ENCODE peak calls at places on chromosomes 12 and 14, in ten cellular contexts. Y is osteocyte, F is left ventricle myocardium inferior, H is B cell, N is PC-9, C is heart right ventricle, Q is WTC11, E is HFFc6, T is neural crest cell, O is lower leg skin. K is an unnamed sample.

GRCh38 chr12:111532741-111533140 is 66.4 kb downstream of the ATXN2 start:
- DNase-seq in F (no peak), H (no peak), T (no peak), O (no peak), Y (no peak), C (no peak), E (no peak), Q (no peak), N (peak; percentile 9), K (no peak)

GRCh38 chr12:117125275-117125613 is 26.0 kb upstream of the TESC start:
- DNase-seq in F (no peak), O (no peak), Y (no peak), E (peak; percentile 39), Q (no peak), T (no peak), N (no peak), H (no peak), C (no peak), K (no peak)

GRCh38 chr14:101604228-101604934 is 43.1 kb downstream of the DIO3 start:
- DNase-seq in E (no peak), F (peak; percentile 4), N (no peak), Y (peak; percentile 77), O (no peak), Q (no peak), H (no peak), C (no peak), T (no peak), K (no peak)

GRCh38 chr12:101564912-101565311 is 29.9 kb upstream of the MYBPC1 start:
- DNase-seq in O (no peak), H (no peak), Y (no peak), F (no peak), E (no peak), C (no peak), T (no peak), N (no peak), Q (peak; percentile 17), K (no peak)

GRCh38 chr12:18153826-18154225 is 63.8 kb upstream of the RERGL start:
- DNase-seq in O (no peak), Y (no peak), Q (no peak), C (no peak), F (no peak), T (no peak), N (no peak), E (no peak), H (no peak), K (no peak)

GRCh38 chr14:98578204-98578603 is 693.8 kb downstream of the BCL11B start:
- DNase-seq in F (no peak), T (no peak), N (no peak), Q (no peak), O (no peak), H (no peak), E (peak; percentile 25), C (no peak), Y (no peak), K (no peak)

GRCh38 chr12:66210840-66211239 is 21.8 kb downstream of the IRAK3 start:
- DNase-seq in Y (no peak), T (no peak), N (no peak), O (no peak), Q (no peak), C (no peak), F (no peak), E (no peak), H (no peak), K (no peak)

GRCh38 chr12:38919191-38919590 is 13.8 kb upstream of the CPNE8 start:
- DNase-seq in Q (no peak), C (no peak), E (no peak), Y (no peak), T (no peak), N (no peak), H (no peak), O (no peak), F (no peak), K (no peak)

GRCh38 chr12:54029529-54030441 is 1.5 kb downstream of the HOXC6 start:
- DNase-seq in Y (no peak), T (no peak), F (no peak), Q (no peak), C (no peak), H (no peak), O (no peak), N (no peak), E (no peak), K (no peak)

GRCh38 chr14:21960636-21961035 is 287.0 kb upstream of the OR4E1 start:
- DNase-seq in F (no peak), H (no peak), N (no peak), C (no peak), Y (no peak), Q (no peak), O (no peak), E (no peak), T (no peak), K (no peak)

DNA sequence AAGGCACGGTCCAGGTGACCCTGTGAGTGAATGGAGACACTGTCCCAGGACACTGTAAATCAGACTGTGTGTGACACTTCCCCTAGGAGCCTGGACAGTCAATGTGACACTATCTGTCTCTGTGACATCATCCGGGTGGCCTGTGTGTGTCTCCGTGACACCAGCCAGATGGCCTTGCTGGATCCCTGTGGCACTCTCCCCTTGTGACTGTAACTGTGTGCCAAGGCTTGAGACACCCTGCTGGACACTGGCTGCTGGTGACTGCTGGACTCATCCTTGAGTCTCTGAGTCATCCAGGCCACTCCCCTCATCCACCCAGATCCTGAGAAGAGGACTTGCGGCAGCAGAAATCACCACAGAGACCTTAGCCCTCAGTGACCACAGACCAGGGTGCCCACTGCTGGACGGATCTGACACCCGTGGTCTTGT is 51.6 kb downstream of the MVK start:
- DNase-seq in T (no peak), N (peak; percentile 15), H (no peak), Q (no peak), O (peak; percentile 67), E (peak; percentile 42), C (peak; percentile 40), F (peak; percentile 19), Y (no peak), K (no peak)
- TF ChIP-seq CTCF in T (no peak), N (no peak), H (no peak), Q (no peak), O (no peak), E (peak; percentile 51), C (no peak), F (no peak), Y (no peak), K (no peak)

GRCh38 chr14:104130974-104131651 is 7.3 kb upstream of the KIF26A start:
- DNase-seq in C (peak; percentile 69), N (peak; percentile 45), O (no peak), F (peak; percentile 66), Y (no peak), H (no peak), Q (peak; percentile 46), E (peak; percentile 15), T (no peak), K (peak; percentile 64)
- TF ChIP-seq CTCF in C (peak; percentile 68), N (peak; percentile 90), O (no peak), F (peak; percentile 75), Y (peak; percentile 61), H (no peak), Q (peak; percentile 59), E (peak; percentile 80), T (peak; percentile 86), K (peak; percentile 68)

DNA sequence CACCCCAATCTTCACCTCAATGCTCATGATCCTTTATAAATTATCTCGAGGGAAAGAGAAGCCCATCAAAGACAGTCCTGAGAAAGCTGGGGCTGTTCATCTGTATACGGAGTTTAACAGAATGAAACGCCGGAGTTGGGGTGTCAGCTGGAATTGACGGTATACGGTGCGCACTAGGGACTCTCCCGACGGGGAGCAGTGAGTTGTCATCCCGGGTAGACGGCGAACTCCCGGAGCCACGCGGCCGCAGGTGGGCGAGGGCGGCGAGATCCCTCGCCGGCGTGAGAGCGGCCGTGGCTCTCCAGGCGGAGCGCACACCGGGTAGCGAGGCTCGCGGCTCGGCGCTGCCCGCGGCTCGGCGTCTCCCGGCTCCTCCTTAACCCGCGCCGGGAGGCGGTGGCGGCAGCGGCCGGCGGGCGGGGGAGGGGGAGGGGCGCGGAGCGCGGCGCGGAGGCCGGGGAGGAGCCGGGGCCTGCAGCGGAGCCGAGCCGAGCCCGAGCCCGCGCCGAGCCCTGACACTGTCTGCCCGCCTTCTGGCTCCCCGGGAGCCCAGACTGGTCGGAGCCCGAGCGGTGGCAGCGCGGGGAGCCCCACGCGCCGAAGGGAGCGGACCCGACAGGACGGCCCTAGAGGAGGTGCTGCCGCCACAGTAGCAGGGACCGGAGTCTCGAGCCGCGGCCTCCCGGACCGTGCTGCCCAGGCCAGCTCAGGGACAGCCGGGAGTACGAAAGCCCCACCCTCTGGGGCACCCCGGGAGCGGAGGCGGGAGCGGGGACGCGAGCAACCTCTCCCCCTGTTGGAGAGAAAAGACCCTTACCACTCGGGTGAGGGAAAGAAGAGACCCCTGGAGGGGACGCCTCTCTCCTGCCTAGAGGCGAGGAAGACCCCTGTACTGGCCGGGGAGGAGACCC is at the start of gene FOXJ2:
- DNase-seq in H (peak; percentile 71), N (peak; percentile 88), E (peak; percentile 32), O (peak; percentile 63), T (peak; percentile 62), Q (peak; percentile 69), C (peak; percentile 81), F (peak; percentile 88), Y (peak; percentile 93), K (peak; percentile 85)
- TF ChIP-seq CTCF in H (no peak), N (no peak), E (peak; percentile 47), O (no peak), T (peak; percentile 41), Q (no peak), C (no peak), F (no peak), Y (peak; percentile 33), K (no peak)

GRCh38 chr12:10354502-10354901 is 35.3 kb downstream of the KLRK1 start:
- DNase-seq in Q (no peak), N (peak; percentile 82), E (peak; percentile 48), T (no peak), O (no peak), C (no peak), F (no peak), Y (no peak), H (no peak), K (no peak)

GRCh38 chr12:10361622-10362021 is 28.2 kb downstream of the KLRK1 start:
- DNase-seq in T (no peak), H (no peak), E (no peak), F (no peak), O (no peak), C (no peak), Y (no peak), N (no peak), Q (no peak), K (no peak)

GRCh38 chr12:10358969-10359368 is 30.9 kb downstream of the KLRK1 start:
- DNase-seq in O (no peak), F (no peak), E (no peak), Y (no peak), N (no peak), T (no peak), Q (no peak), C (no peak), H (no peak), K (no peak)

GRCh38 chr12:10361084-10361483 is 28.8 kb downstream of the KLRK1 start:
- DNase-seq in N (no peak), T (no peak), C (no peak), F (no peak), O (peak; percentile 60), E (no peak), Q (no peak), Y (no peak), H (no peak), K (no peak)

DNA sequence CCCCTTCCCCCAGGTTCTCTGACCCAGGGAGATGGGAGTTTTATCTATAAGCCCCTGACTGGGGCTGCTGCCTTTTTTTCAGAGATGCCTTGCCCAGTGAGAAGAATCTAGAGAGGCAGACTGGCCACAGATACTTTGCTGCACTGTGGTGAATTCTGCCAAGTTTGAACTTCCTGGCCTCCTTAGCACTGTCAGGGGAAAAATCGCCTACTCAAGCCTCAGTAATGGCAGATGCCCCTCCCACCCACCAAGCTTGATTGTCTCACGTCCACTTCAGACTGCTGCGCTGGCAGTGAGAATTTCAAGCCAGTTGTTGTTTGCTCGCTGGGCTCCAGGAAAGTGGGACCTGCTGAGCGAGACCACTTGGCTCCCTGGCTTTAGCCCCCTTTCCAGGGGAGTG is 31.7 kb downstream of the KLRK1 start:
- DNase-seq in O (no peak), Y (no peak), F (no peak), T (no peak), Q (no peak), E (no peak), N (no peak), C (no peak), H (no peak), K (no peak)
- TF ChIP-seq CTCF in O (no peak), Y (no peak), F (no peak), T (no peak), Q (no peak), E (no peak), N (no peak), C (no peak), H (no peak), K (no peak)

K was measured in GM10248.